ENCODE peak calls at places on chromosomes 16 and 17, in seven cellular contexts. S, R, U, M, K, A and Q are unnamed samples.

GRCh38 chr16:974606-975312 is 4.0 kb upstream of the LMF1 start:
- DNase-seq in S (no peak), R (no peak), U (no peak), M (no peak), K (no peak), A (no peak), Q (no peak)

GRCh38 chr16:87725596-87726235 is 40.1 kb downstream of the KLHDC4 start:
- DNase-seq in S (peak), R (no peak), U (peak), M (peak), K (peak), A (no peak), Q (peak)

GRCh38 chr17:64732336-64733006 is 70.4 kb upstream of the SMURF2 start:
- DNase-seq in S (peak), R (no peak), U (peak), M (peak), K (peak), A (peak), Q (peak)

GRCh38 chr16:81429045-81429521 is 15.5 kb upstream of the CMIP start:
- DNase-seq in S (peak), R (no peak), U (no peak), M (no peak), K (peak), A (no peak), Q (no peak)

GRCh38 chr17:17782425-17783120 is 54.2 kb downstream of the SREBF1 start:
- DNase-seq in S (no peak), R (no peak), U (no peak), M (no peak), K (no peak), A (peak), Q (peak)

GRCh38 chr16:391885-392335 is 5.1 kb upstream of the NME4 start:
- DNase-seq in S (peak), R (peak), U (peak), M (peak), K (peak), A (no peak), Q (peak)

GRCh38 chr16:17836868-17837602 is 366.3 kb upstream of the XYLT1 start:
- DNase-seq in S (peak), R (peak), U (peak), M (peak), K (peak), A (no peak), Q (peak)

GRCh38 chr17:1153795-1154546 is 25.8 kb downstream of the ABR start:
- DNase-seq in S (peak), R (no peak), U (no peak), M (peak), K (peak), A (peak), Q (peak)

GRCh38 chr16:6573577-6573976 is 759.1 kb upstream of the RBFOX1 start:
- DNase-seq in S (no peak), R (no peak), U (no peak), M (no peak), K (no peak), A (peak), Q (no peak)

GRCh38 chr17:44004077-44004760 is at the start of gene NAGS:
- DNase-seq in S (no peak), R (peak), U (no peak), M (no peak), K (no peak), A (no peak), Q (peak)

GRCh38 chr16:48117217-48118105 is 38.3 kb downstream of the ABCC12 start:
- DNase-seq in S (peak), R (peak), U (no peak), M (no peak), K (peak), A (peak), Q (peak)

GRCh38 chr17:75571197-75571884 is 16.3 kb upstream of the MYO15B start:
- DNase-seq in S (peak), R (no peak), U (no peak), M (no peak), K (peak), A (no peak), Q (no peak)

GRCh38 chr17:42563543-42563942 is 1.6 kb downstream of the COASY start:
- DNase-seq in S (no peak), R (peak), U (no peak), M (no peak), K (no peak), A (no peak), Q (no peak)

GRCh38 chr17:76710863-76711611 is at the start of gene MXRA7:
- DNase-seq in S (no peak), R (peak), U (no peak), M (no peak), K (peak), A (peak), Q (peak)

GRCh38 chr17:79830303-79830702 is 8.9 kb downstream of the CBX4 start:
- DNase-seq in S (no peak), R (no peak), U (no peak), M (no peak), K (no peak), A (no peak), Q (no peak)

GRCh38 chr16:50694206-50694605 is 800 bp downstream of the NOD2 start:
- DNase-seq in S (no peak), R (no peak), U (no peak), M (no peak), K (no peak), A (no peak), Q (no peak)

GRCh38 chr16:64773184-64773583 is 348.7 kb downstream of the CDH11 start:
- DNase-seq in S (no peak), R (no peak), U (peak), M (no peak), K (no peak), A (no peak), Q (no peak)

GRCh38 chr16:31474778-31475738 is 3.1 kb downstream of the TGFB1I1 start:
- DNase-seq in S (no peak), R (no peak), U (no peak), M (no peak), K (no peak), A (no peak), Q (no peak)

GRCh38 chr16:19666451-19666850 is 51.6 kb downstream of the KNOP1 start:
- DNase-seq in S (no peak), R (no peak), U (no peak), M (no peak), K (no peak), A (peak), Q (no peak)

GRCh38 chr16:3215601-3216262 is 19.2 kb downstream of the ZNF200 start:
- DNase-seq in S (no peak), R (no peak), U (no peak), M (no peak), K (no peak), A (no peak), Q (no peak)

GRCh38 chr16:63613701-63614100 is 1508.2 kb downstream of the CDH11 start:
- DNase-seq in S (peak), R (peak), U (peak), M (peak), K (peak), A (no peak), Q (peak)

GRCh38 chr17:27408891-27409290 is 47.4 kb upstream of the KSR1 start:
- DNase-seq in S (peak), R (peak), U (no peak), M (no peak), K (peak), A (no peak), Q (peak)

GRCh38 chr16:28105297-28105696 is 41.8 kb upstream of the GSG1L start:
- DNase-seq in S (no peak), R (no peak), U (no peak), M (no peak), K (no peak), A (no peak), Q (no peak)

GRCh38 chr16:47320546-47321315 is 140.1 kb downstream of the ITFG1 start:
- DNase-seq in S (no peak), R (peak), U (peak), M (no peak), K (no peak), A (no peak), Q (no peak)

DNA sequence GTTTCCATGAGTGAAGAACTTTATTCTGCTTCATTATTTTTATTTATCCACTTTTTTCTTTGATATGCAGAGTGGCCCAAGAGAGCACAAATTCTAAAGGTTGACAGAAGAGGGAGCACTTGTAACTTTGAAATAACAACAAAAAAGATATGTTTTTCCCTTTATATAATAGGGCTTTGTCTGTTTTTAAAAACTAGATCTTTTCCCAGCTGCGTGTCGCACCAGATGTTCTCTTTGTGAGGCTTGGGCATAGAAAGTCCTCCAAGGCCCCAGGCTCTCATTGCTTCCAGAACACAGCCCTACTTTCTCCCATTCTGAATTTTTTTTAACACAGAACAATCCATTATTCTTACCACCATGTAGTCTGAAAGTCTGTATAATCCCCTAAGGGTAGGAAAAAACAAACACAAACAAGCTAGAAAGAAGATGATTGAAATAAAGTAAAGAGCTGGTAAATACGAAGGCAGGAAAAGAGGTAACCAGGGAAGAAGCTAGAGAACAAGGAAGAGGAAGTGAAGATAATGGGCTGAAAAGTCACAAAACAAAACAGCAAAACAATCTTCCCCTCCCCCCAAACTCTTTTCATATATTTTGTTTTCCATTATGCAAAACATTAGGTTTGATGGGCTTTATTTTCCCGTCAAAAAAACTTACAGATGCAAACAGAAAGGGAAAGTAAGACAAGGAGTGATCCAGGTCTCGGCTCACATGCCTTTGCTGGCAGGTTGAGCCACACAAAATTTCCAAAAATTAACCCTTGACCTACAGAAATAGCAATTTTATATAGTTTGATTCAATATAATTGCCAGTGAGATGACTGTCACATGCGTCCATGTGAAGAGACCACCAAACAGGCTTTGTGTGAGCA is 160.3 kb downstream of the ABCA8 start:
- DNase-seq in S (peak), R (peak), U (peak), M (peak), K (peak), A (no peak), Q (peak)
- TF ChIP-seq CTCF in S (peak), R (peak), U (peak), M (peak), K (peak), A (peak), Q (peak)

DNA sequence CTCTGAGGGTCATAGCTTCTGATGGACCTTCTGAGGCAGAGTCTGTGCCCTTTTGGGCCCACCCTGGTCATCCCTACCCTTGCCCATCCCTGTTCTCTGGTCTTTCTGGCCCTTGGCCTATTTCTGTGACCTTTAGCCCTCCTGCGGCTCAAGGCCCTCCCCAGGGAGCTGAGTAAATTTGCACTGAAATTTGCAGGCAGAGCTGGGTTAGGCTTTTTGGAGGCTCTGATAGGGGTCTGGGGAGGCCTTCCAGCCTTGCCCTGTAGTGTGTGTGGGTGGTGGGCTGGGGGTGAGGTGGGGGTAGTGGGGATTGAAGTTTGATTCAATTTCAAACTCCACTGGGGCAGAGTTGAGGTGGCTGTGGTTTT is 17.8 kb downstream of the RARA start:
- DNase-seq in S (no peak), R (no peak), U (no peak), M (no peak), K (no peak), A (no peak), Q (no peak)
- H3K4me3 ChIP-seq in S (no peak), R (no peak), U (no peak), M (no peak), K (no peak), A (peak), Q (no peak)

DNA sequence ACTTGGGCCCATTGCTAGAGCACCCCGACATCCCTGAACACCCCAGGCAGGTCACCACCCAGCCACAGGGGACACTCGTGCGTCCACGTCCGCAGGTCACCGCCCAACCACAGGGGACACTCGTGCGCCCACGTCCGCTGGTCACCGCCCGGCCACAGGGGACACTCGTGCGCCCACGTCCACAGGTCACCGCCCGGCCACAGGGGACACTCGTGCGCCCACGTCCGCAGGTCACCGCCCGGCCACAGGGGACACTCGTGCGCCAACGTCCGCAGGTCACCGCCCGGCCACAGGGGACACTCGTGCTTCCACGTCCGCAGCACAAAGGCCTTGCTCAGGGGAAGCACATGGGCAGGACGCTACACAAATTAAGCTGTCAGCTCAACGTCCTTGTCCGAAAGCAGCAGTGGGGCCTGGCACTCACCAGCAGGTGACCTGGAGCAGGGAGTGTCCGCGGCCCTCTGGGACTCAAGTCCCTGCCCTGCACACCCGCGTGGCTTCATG is 17.7 kb downstream of the GALNS start:
- DNase-seq in S (no peak), R (no peak), U (no peak), M (no peak), K (no peak), A (no peak), Q (no peak)
- TF ChIP-seq CTCF in S (no peak), R (no peak), U (no peak), M (no peak), K (no peak), A (no peak), Q (no peak)

GRCh38 chr17:2563061-2563460 is 30.4 kb upstream of the PAFAH1B1 start:
- DNase-seq in S (no peak), R (peak), U (no peak), M (no peak), K (no peak), A (no peak), Q (no peak)

GRCh38 chr17:2566056-2566455 is 27.4 kb upstream of the PAFAH1B1 start:
- DNase-seq in S (no peak), R (no peak), U (no peak), M (no peak), K (no peak), A (no peak), Q (no peak)

GRCh38 chr17:2564876-2565275 is 28.6 kb upstream of the PAFAH1B1 start:
- DNase-seq in S (no peak), R (peak), U (no peak), M (no peak), K (peak), A (no peak), Q (no peak)

GRCh38 chr17:2562162-2562858 is 31.1 kb upstream of the PAFAH1B1 start:
- DNase-seq in S (no peak), R (no peak), U (no peak), M (no peak), K (no peak), A (no peak), Q (no peak)

GRCh38 chr17:2563543-2563942 is 29.9 kb upstream of the PAFAH1B1 start:
- DNase-seq in S (no peak), R (peak), U (no peak), M (no peak), K (no peak), A (no peak), Q (no peak)
- H3K4me3 ChIP-seq in S (no peak), R (peak), U (no peak), M (no peak), K (no peak), A (no peak), Q (no peak)

DNA sequence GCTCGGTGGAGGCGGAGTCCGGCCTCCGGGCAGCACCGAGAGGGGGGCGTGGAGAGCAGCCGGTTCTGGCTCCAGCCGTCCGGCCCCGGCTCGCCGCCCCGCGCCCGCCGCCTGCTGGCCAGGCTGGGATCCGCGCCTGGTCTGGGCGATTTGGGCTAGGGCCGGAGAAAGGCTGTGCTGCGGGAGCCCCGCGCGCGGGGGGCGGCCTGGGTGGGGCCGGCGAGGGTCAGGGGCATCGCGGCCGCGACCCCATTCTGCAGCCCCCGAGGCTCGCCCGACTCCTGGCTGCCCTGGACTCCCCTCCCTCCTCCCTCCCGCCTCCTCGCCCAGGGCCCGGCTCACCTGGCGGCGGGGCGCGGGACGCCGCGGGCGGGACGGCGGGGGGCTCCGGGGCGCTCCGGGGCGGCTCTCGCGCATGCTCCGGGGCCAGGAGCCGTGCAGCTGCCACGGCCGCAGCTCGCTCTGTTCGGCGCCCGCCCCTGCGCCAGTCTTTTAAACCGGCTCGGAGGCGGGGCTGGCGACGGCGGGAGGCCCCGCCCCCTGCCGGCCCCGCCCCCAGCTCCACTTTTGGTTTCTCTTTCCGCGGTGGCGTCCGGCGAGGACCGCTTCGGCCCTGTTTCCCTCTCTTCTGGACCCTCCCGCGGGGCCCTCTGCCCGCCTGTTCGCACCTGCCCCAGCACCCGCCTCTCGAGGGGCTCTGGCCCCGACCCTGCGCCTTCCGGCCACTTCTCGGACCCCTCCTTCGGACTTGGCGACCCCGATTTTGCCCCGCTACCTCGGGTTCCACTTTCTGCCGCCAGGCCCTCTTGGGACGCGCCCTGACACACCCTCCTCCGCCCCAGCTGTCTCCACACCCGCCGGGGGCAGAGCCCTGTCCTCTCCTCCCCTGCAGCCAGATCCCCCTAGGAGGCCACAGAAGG is at the start of gene SOCS1:
- DNase-seq in S (peak), R (peak), U (peak), M (peak), K (peak), A (peak), Q (peak)
- TF ChIP-seq CTCF in S (peak), R (peak), U (peak), M (peak), K (peak), A (peak), Q (peak)

GRCh38 chr17:49576121-49576905 is 642 bp downstream of the NXPH3 start:
- DNase-seq in S (no peak), R (no peak), U (no peak), M (no peak), K (peak), A (peak), Q (no peak)

GRCh38 chr17:49575524-49576120 is at the start of gene NXPH3:
- DNase-seq in S (peak), R (peak), U (no peak), M (no peak), K (peak), A (peak), Q (no peak)

GRCh38 chr17:49573510-49574282 is 2.0 kb upstream of the NXPH3 start:
- DNase-seq in S (no peak), R (no peak), U (no peak), M (no peak), K (no peak), A (no peak), Q (no peak)

GRCh38 chr17:49574283-49574892 is 1.3 kb upstream of the NXPH3 start:
- DNase-seq in S (no peak), R (no peak), U (no peak), M (no peak), K (no peak), A (no peak), Q (no peak)

GRCh38 chr17:49574945-49575523 is 637 bp upstream of the NXPH3 start:
- DNase-seq in S (no peak), R (no peak), U (no peak), M (no peak), K (no peak), A (no peak), Q (no peak)
- H3K4me3 ChIP-seq in S (peak), R (peak), U (peak), M (no peak), K (peak), A (peak), Q (no peak)

GRCh38 chr16:67719048-67719777 is at the start of gene GFOD2:
- DNase-seq in S (peak), R (peak), U (peak), M (peak), K (peak), A (peak), Q (peak)

GRCh38 chr16:67713647-67714273 is 5.4 kb downstream of the GFOD2 start:
- DNase-seq in S (no peak), R (no peak), U (no peak), M (no peak), K (no peak), A (no peak), Q (no peak)

GRCh38 chr16:67714522-67714921 is 4.6 kb downstream of the GFOD2 start:
- DNase-seq in S (no peak), R (no peak), U (no peak), M (no peak), K (no peak), A (no peak), Q (no peak)

GRCh38 chr16:67718668-67719047 is 458 bp downstream of the GFOD2 start:
- DNase-seq in S (no peak), R (no peak), U (no peak), M (no peak), K (no peak), A (no peak), Q (no peak)

DNA sequence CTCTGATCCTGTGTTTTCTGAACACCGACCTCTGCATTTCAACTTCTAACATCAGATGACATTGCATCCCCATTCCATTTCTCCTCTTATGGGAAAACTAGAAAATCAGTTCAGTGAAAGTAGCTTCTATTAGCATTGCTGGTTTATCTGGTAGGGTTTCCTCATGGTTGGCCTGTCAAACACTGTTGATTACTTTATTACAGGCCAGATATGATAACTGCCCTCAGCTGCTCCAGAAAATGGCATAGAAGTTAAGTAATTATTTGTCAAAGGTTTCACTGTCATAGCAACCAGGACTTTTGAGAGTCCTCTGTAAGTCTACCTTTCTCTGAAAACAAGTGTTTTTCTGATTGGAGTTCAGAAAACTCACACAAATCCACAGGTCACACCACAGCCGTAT is 3.0 kb downstream of the GFOD2 start:
- DNase-seq in S (no peak), R (no peak), U (no peak), M (no peak), K (no peak), A (no peak), Q (no peak)
- TF ChIP-seq CTCF in S (no peak), R (no peak), U (no peak), M (no peak), K (no peak), A (no peak), Q (no peak)